ENCODE peak calls at places on chromosomes 12 and 14, in six cellular contexts. One of them, this sample, is unnamed.

GRCh38 chr12:110931315-110931728 is 10.9 kb upstream of the MYL2 start:
- DNase-seq in caudate nucleus: no peak
- DNase-seq in skeletal muscle cell: no peak
- DNase-seq in endothelial cell: no peak
- DNase-seq in NCI-H1105 treated with DMSO at 0.1 percent for 48 hours: no peak
- DNase-seq in stimulated activated CD8-positive, alpha-beta memory T cell treated with anti-CD3 and anti-CD28 coated beads, Interleukin-4, amount 100 ng/mL, for 4 hours: no peak
- DNase-seq in this sample: no peak

GRCh38 chr14:93950948-93951668 is 24.0 kb downstream of the FAM181A start:
- DNase-seq in caudate nucleus: no peak
- DNase-seq in skeletal muscle cell: no peak
- DNase-seq in endothelial cell: no peak
- DNase-seq in NCI-H1105 treated with DMSO at 0.1 percent for 48 hours: no peak
- DNase-seq in stimulated activated CD8-positive, alpha-beta memory T cell treated with anti-CD3 and anti-CD28 coated beads, Interleukin-4, amount 100 ng/mL, for 4 hours: no peak
- DNase-seq in this sample: no peak

GRCh38 chr12:230925-231671 is 17.1 kb upstream of the SLC6A12 start:
- DNase-seq in caudate nucleus: peak
- DNase-seq in skeletal muscle cell: no peak
- DNase-seq in endothelial cell: no peak
- DNase-seq in NCI-H1105 treated with DMSO at 0.1 percent for 48 hours: no peak
- DNase-seq in stimulated activated CD8-positive, alpha-beta memory T cell treated with anti-CD3 and anti-CD28 coated beads, Interleukin-4, amount 100 ng/mL, for 4 hours: no peak
- DNase-seq in this sample: no peak

GRCh38 chr12:44839785-44840184 is 36.3 kb downstream of the NELL2 start:
- DNase-seq in caudate nucleus: no peak
- DNase-seq in skeletal muscle cell: no peak
- DNase-seq in endothelial cell: no peak
- DNase-seq in NCI-H1105 treated with DMSO at 0.1 percent for 48 hours: no peak
- DNase-seq in stimulated activated CD8-positive, alpha-beta memory T cell treated with anti-CD3 and anti-CD28 coated beads, Interleukin-4, amount 100 ng/mL, for 4 hours: no peak
- DNase-seq in this sample: no peak

GRCh38 chr12:14999421-15000047 is 26.7 kb downstream of the PDE6H start:
- DNase-seq in caudate nucleus: no peak
- DNase-seq in skeletal muscle cell: no peak
- DNase-seq in endothelial cell: no peak
- DNase-seq in NCI-H1105 treated with DMSO at 0.1 percent for 48 hours: no peak
- DNase-seq in stimulated activated CD8-positive, alpha-beta memory T cell treated with anti-CD3 and anti-CD28 coated beads, Interleukin-4, amount 100 ng/mL, for 4 hours: no peak
- DNase-seq in this sample: no peak

GRCh38 chr12:26264215-26264838 is 69.0 kb downstream of the SSPN start:
- DNase-seq in caudate nucleus: no peak
- DNase-seq in skeletal muscle cell: no peak
- DNase-seq in endothelial cell: no peak
- DNase-seq in NCI-H1105 treated with DMSO at 0.1 percent for 48 hours: no peak
- DNase-seq in stimulated activated CD8-positive, alpha-beta memory T cell treated with anti-CD3 and anti-CD28 coated beads, Interleukin-4, amount 100 ng/mL, for 4 hours: no peak
- DNase-seq in this sample: no peak

GRCh38 chr12:132407525-132407924 is 78.1 kb upstream of the GALNT9 start:
- DNase-seq in caudate nucleus: no peak
- DNase-seq in skeletal muscle cell: no peak
- DNase-seq in endothelial cell: no peak
- DNase-seq in NCI-H1105 treated with DMSO at 0.1 percent for 48 hours: no peak
- DNase-seq in stimulated activated CD8-positive, alpha-beta memory T cell treated with anti-CD3 and anti-CD28 coated beads, Interleukin-4, amount 100 ng/mL, for 4 hours: no peak
- DNase-seq in this sample: no peak

GRCh38 chr12:12749433-12749832 is 32.3 kb downstream of the CDKN1B start:
- DNase-seq in caudate nucleus: no peak
- DNase-seq in skeletal muscle cell: no peak
- DNase-seq in endothelial cell: no peak
- DNase-seq in NCI-H1105 treated with DMSO at 0.1 percent for 48 hours: no peak
- DNase-seq in stimulated activated CD8-positive, alpha-beta memory T cell treated with anti-CD3 and anti-CD28 coated beads, Interleukin-4, amount 100 ng/mL, for 4 hours: no peak
- DNase-seq in this sample: no peak

GRCh38 chr12:53938276-53939140 is at the start of gene HOXC13:
- DNase-seq in caudate nucleus: no peak
- DNase-seq in skeletal muscle cell: peak
- DNase-seq in endothelial cell: peak
- DNase-seq in NCI-H1105 treated with DMSO at 0.1 percent for 48 hours: peak
- DNase-seq in stimulated activated CD8-positive, alpha-beta memory T cell treated with anti-CD3 and anti-CD28 coated beads, Interleukin-4, amount 100 ng/mL, for 4 hours: no peak
- DNase-seq in this sample: no peak

GRCh38 chr14:78254911-78255431 is 84.8 kb downstream of the NRXN3 start:
- DNase-seq in caudate nucleus: no peak
- DNase-seq in skeletal muscle cell: no peak
- DNase-seq in endothelial cell: no peak
- DNase-seq in NCI-H1105 treated with DMSO at 0.1 percent for 48 hours: peak
- DNase-seq in stimulated activated CD8-positive, alpha-beta memory T cell treated with anti-CD3 and anti-CD28 coated beads, Interleukin-4, amount 100 ng/mL, for 4 hours: no peak
- DNase-seq in this sample: no peak

GRCh38 chr12:467591-467990 is 7.9 kb downstream of the B4GALNT3 start:
- DNase-seq in caudate nucleus: no peak
- DNase-seq in skeletal muscle cell: no peak
- DNase-seq in endothelial cell: no peak
- DNase-seq in NCI-H1105 treated with DMSO at 0.1 percent for 48 hours: no peak
- DNase-seq in stimulated activated CD8-positive, alpha-beta memory T cell treated with anti-CD3 and anti-CD28 coated beads, Interleukin-4, amount 100 ng/mL, for 4 hours: no peak
- DNase-seq in this sample: no peak

GRCh38 chr12:120584343-120585149 is 3.3 kb upstream of the POP5 start:
- DNase-seq in caudate nucleus: peak
- DNase-seq in skeletal muscle cell: no peak
- DNase-seq in endothelial cell: peak
- DNase-seq in NCI-H1105 treated with DMSO at 0.1 percent for 48 hours: peak
- DNase-seq in stimulated activated CD8-positive, alpha-beta memory T cell treated with anti-CD3 and anti-CD28 coated beads, Interleukin-4, amount 100 ng/mL, for 4 hours: no peak
- DNase-seq in this sample: no peak

GRCh38 chr14:57991353-57991752 is 125.5 kb upstream of the SLC35F4 start:
- DNase-seq in caudate nucleus: no peak
- DNase-seq in skeletal muscle cell: no peak
- DNase-seq in endothelial cell: no peak
- DNase-seq in NCI-H1105 treated with DMSO at 0.1 percent for 48 hours: no peak
- DNase-seq in stimulated activated CD8-positive, alpha-beta memory T cell treated with anti-CD3 and anti-CD28 coated beads, Interleukin-4, amount 100 ng/mL, for 4 hours: no peak
- DNase-seq in this sample: no peak

GRCh38 chr12:130100634-130101033 is 61.6 kb upstream of the FZD10 start:
- DNase-seq in caudate nucleus: no peak
- DNase-seq in skeletal muscle cell: no peak
- DNase-seq in endothelial cell: no peak
- DNase-seq in NCI-H1105 treated with DMSO at 0.1 percent for 48 hours: no peak
- DNase-seq in stimulated activated CD8-positive, alpha-beta memory T cell treated with anti-CD3 and anti-CD28 coated beads, Interleukin-4, amount 100 ng/mL, for 4 hours: no peak
- DNase-seq in this sample: no peak

GRCh38 chr12:77299910-77300772 is 234.8 kb upstream of the E2F7 start:
- DNase-seq in caudate nucleus: no peak
- DNase-seq in skeletal muscle cell: peak
- DNase-seq in endothelial cell: no peak
- DNase-seq in NCI-H1105 treated with DMSO at 0.1 percent for 48 hours: no peak
- DNase-seq in stimulated activated CD8-positive, alpha-beta memory T cell treated with anti-CD3 and anti-CD28 coated beads, Interleukin-4, amount 100 ng/mL, for 4 hours: no peak
- DNase-seq in this sample: no peak

GRCh38 chr12:130847097-130847496 is 8.0 kb upstream of the STX2 start:
- DNase-seq in caudate nucleus: no peak
- DNase-seq in skeletal muscle cell: peak
- DNase-seq in endothelial cell: no peak
- DNase-seq in NCI-H1105 treated with DMSO at 0.1 percent for 48 hours: no peak
- DNase-seq in stimulated activated CD8-positive, alpha-beta memory T cell treated with anti-CD3 and anti-CD28 coated beads, Interleukin-4, amount 100 ng/mL, for 4 hours: no peak
- DNase-seq in this sample: no peak

GRCh38 chr12:48925218-48925871 is at the start of gene FKBP11:
- DNase-seq in caudate nucleus: no peak
- DNase-seq in skeletal muscle cell: peak
- DNase-seq in endothelial cell: peak
- DNase-seq in NCI-H1105 treated with DMSO at 0.1 percent for 48 hours: no peak
- DNase-seq in stimulated activated CD8-positive, alpha-beta memory T cell treated with anti-CD3 and anti-CD28 coated beads, Interleukin-4, amount 100 ng/mL, for 4 hours: peak
- DNase-seq in this sample: no peak

GRCh38 chr12:57614178-57614947 is 3.1 kb downstream of the ARHGEF25 start:
- DNase-seq in caudate nucleus: no peak
- DNase-seq in skeletal muscle cell: no peak
- DNase-seq in endothelial cell: no peak
- DNase-seq in NCI-H1105 treated with DMSO at 0.1 percent for 48 hours: no peak
- DNase-seq in stimulated activated CD8-positive, alpha-beta memory T cell treated with anti-CD3 and anti-CD28 coated beads, Interleukin-4, amount 100 ng/mL, for 4 hours: no peak
- DNase-seq in this sample: no peak

GRCh38 chr14:58476320-58476719 is 48.8 kb downstream of the KIAA0586 start:
- DNase-seq in caudate nucleus: no peak
- DNase-seq in skeletal muscle cell: no peak
- DNase-seq in endothelial cell: no peak
- DNase-seq in NCI-H1105 treated with DMSO at 0.1 percent for 48 hours: no peak
- DNase-seq in stimulated activated CD8-positive, alpha-beta memory T cell treated with anti-CD3 and anti-CD28 coated beads, Interleukin-4, amount 100 ng/mL, for 4 hours: no peak
- DNase-seq in this sample: no peak

GRCh38 chr12:67447180-67447579 is 178.0 kb downstream of the CAND1 start:
- DNase-seq in caudate nucleus: no peak
- DNase-seq in skeletal muscle cell: no peak
- DNase-seq in endothelial cell: no peak
- DNase-seq in NCI-H1105 treated with DMSO at 0.1 percent for 48 hours: no peak
- DNase-seq in stimulated activated CD8-positive, alpha-beta memory T cell treated with anti-CD3 and anti-CD28 coated beads, Interleukin-4, amount 100 ng/mL, for 4 hours: no peak
- DNase-seq in this sample: no peak

GRCh38 chr14:84401631-84402030 is 1128.3 kb upstream of the FLRT2 start:
- DNase-seq in caudate nucleus: no peak
- DNase-seq in skeletal muscle cell: no peak
- DNase-seq in endothelial cell: no peak
- DNase-seq in NCI-H1105 treated with DMSO at 0.1 percent for 48 hours: no peak
- DNase-seq in stimulated activated CD8-positive, alpha-beta memory T cell treated with anti-CD3 and anti-CD28 coated beads, Interleukin-4, amount 100 ng/mL, for 4 hours: no peak
- DNase-seq in this sample: no peak

GRCh38 chr12:119781804-119782203 is 95.3 kb downstream of the CIT start:
- DNase-seq in caudate nucleus: no peak
- DNase-seq in skeletal muscle cell: no peak
- DNase-seq in endothelial cell: no peak
- DNase-seq in NCI-H1105 treated with DMSO at 0.1 percent for 48 hours: no peak
- DNase-seq in stimulated activated CD8-positive, alpha-beta memory T cell treated with anti-CD3 and anti-CD28 coated beads, Interleukin-4, amount 100 ng/mL, for 4 hours: no peak
- DNase-seq in this sample: no peak

GRCh38 chr14:63960926-63961567 is 108.2 kb downstream of the SYNE2 start:
- DNase-seq in caudate nucleus: no peak
- DNase-seq in skeletal muscle cell: peak
- DNase-seq in endothelial cell: no peak
- DNase-seq in NCI-H1105 treated with DMSO at 0.1 percent for 48 hours: no peak
- DNase-seq in stimulated activated CD8-positive, alpha-beta memory T cell treated with anti-CD3 and anti-CD28 coated beads, Interleukin-4, amount 100 ng/mL, for 4 hours: no peak
- DNase-seq in this sample: no peak

GRCh38 chr14:68789798-68790655 is 2.8 kb downstream of the ZFP36L1 start:
- DNase-seq in caudate nucleus: no peak
- DNase-seq in skeletal muscle cell: no peak
- DNase-seq in endothelial cell: no peak
- DNase-seq in NCI-H1105 treated with DMSO at 0.1 percent for 48 hours: no peak
- DNase-seq in stimulated activated CD8-positive, alpha-beta memory T cell treated with anti-CD3 and anti-CD28 coated beads, Interleukin-4, amount 100 ng/mL, for 4 hours: no peak
- DNase-seq in this sample: no peak

GRCh38 chr12:51012570-51013236 is 13.5 kb downstream of the SLC11A2 start:
- DNase-seq in caudate nucleus: no peak
- DNase-seq in skeletal muscle cell: no peak
- DNase-seq in endothelial cell: no peak
- DNase-seq in NCI-H1105 treated with DMSO at 0.1 percent for 48 hours: no peak
- DNase-seq in stimulated activated CD8-positive, alpha-beta memory T cell treated with anti-CD3 and anti-CD28 coated beads, Interleukin-4, amount 100 ng/mL, for 4 hours: no peak
- DNase-seq in this sample: no peak

GRCh38 chr12:48810817-48811453 is 7.4 kb upstream of the CACNB3 start:
- DNase-seq in caudate nucleus: no peak
- DNase-seq in skeletal muscle cell: peak
- DNase-seq in endothelial cell: no peak
- DNase-seq in NCI-H1105 treated with DMSO at 0.1 percent for 48 hours: no peak
- DNase-seq in stimulated activated CD8-positive, alpha-beta memory T cell treated with anti-CD3 and anti-CD28 coated beads, Interleukin-4, amount 100 ng/mL, for 4 hours: no peak
- DNase-seq in this sample: no peak

GRCh38 chr14:55047301-55048053 is 4.0 kb upstream of the MAPK1IP1L start:
- DNase-seq in caudate nucleus: no peak
- DNase-seq in skeletal muscle cell: no peak
- DNase-seq in endothelial cell: no peak
- DNase-seq in NCI-H1105 treated with DMSO at 0.1 percent for 48 hours: no peak
- DNase-seq in stimulated activated CD8-positive, alpha-beta memory T cell treated with anti-CD3 and anti-CD28 coated beads, Interleukin-4, amount 100 ng/mL, for 4 hours: no peak
- DNase-seq in this sample: no peak

GRCh38 chr14:39339003-39339402 is 93.2 kb downstream of the FBXO33 start:
- DNase-seq in caudate nucleus: no peak
- DNase-seq in skeletal muscle cell: no peak
- DNase-seq in endothelial cell: no peak
- DNase-seq in NCI-H1105 treated with DMSO at 0.1 percent for 48 hours: peak
- DNase-seq in stimulated activated CD8-positive, alpha-beta memory T cell treated with anti-CD3 and anti-CD28 coated beads, Interleukin-4, amount 100 ng/mL, for 4 hours: no peak
- DNase-seq in this sample: no peak

GRCh38 chr14:63051966-63052365 is 6.7 kb upstream of the KCNH5 start:
- DNase-seq in caudate nucleus: no peak
- DNase-seq in skeletal muscle cell: no peak
- DNase-seq in endothelial cell: no peak
- DNase-seq in NCI-H1105 treated with DMSO at 0.1 percent for 48 hours: no peak
- DNase-seq in stimulated activated CD8-positive, alpha-beta memory T cell treated with anti-CD3 and anti-CD28 coated beads, Interleukin-4, amount 100 ng/mL, for 4 hours: no peak
- DNase-seq in this sample: no peak

GRCh38 chr12:13182881-13183280 is 13.6 kb upstream of the EMP1 start:
- DNase-seq in caudate nucleus: no peak
- DNase-seq in skeletal muscle cell: no peak
- DNase-seq in endothelial cell: no peak
- DNase-seq in NCI-H1105 treated with DMSO at 0.1 percent for 48 hours: no peak
- DNase-seq in stimulated activated CD8-positive, alpha-beta memory T cell treated with anti-CD3 and anti-CD28 coated beads, Interleukin-4, amount 100 ng/mL, for 4 hours: no peak
- DNase-seq in this sample: no peak

GRCh38 chr12:53308276-53308675 is 8.8 kb downstream of the MYG1 start:
- DNase-seq in caudate nucleus: no peak
- DNase-seq in skeletal muscle cell: no peak
- DNase-seq in endothelial cell: no peak
- DNase-seq in NCI-H1105 treated with DMSO at 0.1 percent for 48 hours: no peak
- DNase-seq in stimulated activated CD8-positive, alpha-beta memory T cell treated with anti-CD3 and anti-CD28 coated beads, Interleukin-4, amount 100 ng/mL, for 4 hours: no peak
- DNase-seq in this sample: no peak

GRCh38 chr14:70254476-70254961 is 65.8 kb upstream of the SLC8A3 start:
- DNase-seq in caudate nucleus: no peak
- DNase-seq in skeletal muscle cell: peak
- DNase-seq in endothelial cell: peak
- DNase-seq in NCI-H1105 treated with DMSO at 0.1 percent for 48 hours: peak
- DNase-seq in stimulated activated CD8-positive, alpha-beta memory T cell treated with anti-CD3 and anti-CD28 coated beads, Interleukin-4, amount 100 ng/mL, for 4 hours: no peak
- DNase-seq in this sample: no peak

GRCh38 chr12:49920241-49920914 is 16.7 kb upstream of the FAIM2 start:
- DNase-seq in caudate nucleus: no peak
- DNase-seq in skeletal muscle cell: no peak
- DNase-seq in endothelial cell: no peak
- DNase-seq in NCI-H1105 treated with DMSO at 0.1 percent for 48 hours: no peak
- DNase-seq in stimulated activated CD8-positive, alpha-beta memory T cell treated with anti-CD3 and anti-CD28 coated beads, Interleukin-4, amount 100 ng/mL, for 4 hours: no peak
- DNase-seq in this sample: no peak

GRCh38 chr12:1917172-1918070 is 1.0 kb downstream of the CACNA2D4 start:
- DNase-seq in caudate nucleus: no peak
- DNase-seq in skeletal muscle cell: no peak
- DNase-seq in endothelial cell: no peak
- DNase-seq in NCI-H1105 treated with DMSO at 0.1 percent for 48 hours: no peak
- DNase-seq in stimulated activated CD8-positive, alpha-beta memory T cell treated with anti-CD3 and anti-CD28 coated beads, Interleukin-4, amount 100 ng/mL, for 4 hours: no peak
- DNase-seq in this sample: no peak

GRCh38 chr12:4379410-4379809 is at the start of gene FGF23:
- DNase-seq in caudate nucleus: no peak
- DNase-seq in skeletal muscle cell: peak
- DNase-seq in endothelial cell: peak
- DNase-seq in NCI-H1105 treated with DMSO at 0.1 percent for 48 hours: peak
- DNase-seq in stimulated activated CD8-positive, alpha-beta memory T cell treated with anti-CD3 and anti-CD28 coated beads, Interleukin-4, amount 100 ng/mL, for 4 hours: no peak
- DNase-seq in this sample: no peak